ENCODE peak calls at places on chromosomes 11 and 22, in ten cellular contexts. One of them, this sample, is unnamed.

GRCh38 chr22:20488946-20489345 is 6.6 kb downstream of the KLHL22 start:
- ATAC-seq in heart left ventricle: no peak
- ATAC-seq in aorta: no peak
- ATAC-seq in pancreas: no peak
- ATAC-seq in sciatic nerve: no peak
- ATAC-seq in Right ventricle myocardium superior: no peak
- ATAC-seq in psoas muscle: no peak
- ATAC-seq in activated T-cell treated with anti-CD3 and anti-CD28 coated beads, Interleukin-2, amount 50 U/mL, for 4 hours: no peak
- ATAC-seq in stimulated activated memory B cell treated with anti-CD40 and anti-IgM and Interleukin-4, amounts not matched to agents 10 μg/mL and 1 μg/mL and 100 μg/mL, for 72 hours: no peak
- ATAC-seq in upper lobe of right lung: no peak
- ATAC-seq in this sample: no peak

GRCh38 chr11:65078151-65078550 is 5.7 kb downstream of the CDCA5 start:
- ATAC-seq in heart left ventricle: peak
- ATAC-seq in psoas muscle: peak
- ATAC-seq in stimulated activated memory B cell treated with anti-CD40 and anti-IgM and Interleukin-4, amounts not matched to agents 10 μg/mL and 1 μg/mL and 100 μg/mL, for 72 hours: peak
- ATAC-seq in Right ventricle myocardium superior: peak
- ATAC-seq in pancreas: peak
- ATAC-seq in sciatic nerve: no peak
- ATAC-seq in upper lobe of right lung: peak
- ATAC-seq in aorta: peak
- ATAC-seq in activated T-cell treated with anti-CD3 and anti-CD28 coated beads, Interleukin-2, amount 50 U/mL, for 4 hours: peak
- ATAC-seq in this sample: no peak

GRCh38 chr11:102367364-102367763 is 20.4 kb downstream of the BIRC2 start:
- ATAC-seq in sciatic nerve: no peak
- ATAC-seq in stimulated activated memory B cell treated with anti-CD40 and anti-IgM and Interleukin-4, amounts not matched to agents 10 μg/mL and 1 μg/mL and 100 μg/mL, for 72 hours: no peak
- ATAC-seq in activated T-cell treated with anti-CD3 and anti-CD28 coated beads, Interleukin-2, amount 50 U/mL, for 4 hours: peak
- ATAC-seq in Right ventricle myocardium superior: peak
- ATAC-seq in aorta: no peak
- ATAC-seq in psoas muscle: no peak
- ATAC-seq in heart left ventricle: no peak
- ATAC-seq in upper lobe of right lung: no peak
- ATAC-seq in pancreas: peak
- ATAC-seq in this sample: no peak

GRCh38 chr11:73757598-73757997 is 3.3 kb downstream of the RAB6A start:
- ATAC-seq in upper lobe of right lung: no peak
- ATAC-seq in stimulated activated memory B cell treated with anti-CD40 and anti-IgM and Interleukin-4, amounts not matched to agents 10 μg/mL and 1 μg/mL and 100 μg/mL, for 72 hours: no peak
- ATAC-seq in activated T-cell treated with anti-CD3 and anti-CD28 coated beads, Interleukin-2, amount 50 U/mL, for 4 hours: no peak
- ATAC-seq in aorta: no peak
- ATAC-seq in psoas muscle: no peak
- ATAC-seq in Right ventricle myocardium superior: no peak
- ATAC-seq in heart left ventricle: no peak
- ATAC-seq in pancreas: no peak
- ATAC-seq in sciatic nerve: no peak
- ATAC-seq in this sample: no peak

GRCh38 chr22:47001288-47001687 is 238.8 kb downstream of the TBC1D22A start:
- ATAC-seq in aorta: no peak
- ATAC-seq in pancreas: no peak
- ATAC-seq in upper lobe of right lung: no peak
- ATAC-seq in sciatic nerve: no peak
- ATAC-seq in activated T-cell treated with anti-CD3 and anti-CD28 coated beads, Interleukin-2, amount 50 U/mL, for 4 hours: no peak
- ATAC-seq in stimulated activated memory B cell treated with anti-CD40 and anti-IgM and Interleukin-4, amounts not matched to agents 10 μg/mL and 1 μg/mL and 100 μg/mL, for 72 hours: peak
- ATAC-seq in psoas muscle: no peak
- ATAC-seq in heart left ventricle: no peak
- ATAC-seq in Right ventricle myocardium superior: no peak
- ATAC-seq in this sample: no peak

GRCh38 chr11:67561971-67562560 is 21.5 kb upstream of the GSTP1 start:
- ATAC-seq in Right ventricle myocardium superior: no peak
- ATAC-seq in heart left ventricle: no peak
- ATAC-seq in activated T-cell treated with anti-CD3 and anti-CD28 coated beads, Interleukin-2, amount 50 U/mL, for 4 hours: peak
- ATAC-seq in psoas muscle: no peak
- ATAC-seq in pancreas: no peak
- ATAC-seq in sciatic nerve: no peak
- ATAC-seq in upper lobe of right lung: no peak
- ATAC-seq in aorta: no peak
- ATAC-seq in stimulated activated memory B cell treated with anti-CD40 and anti-IgM and Interleukin-4, amounts not matched to agents 10 μg/mL and 1 μg/mL and 100 μg/mL, for 72 hours: peak
- ATAC-seq in this sample: no peak

GRCh38 chr22:42287174-42287890 is 16.9 kb upstream of the TCF20 start:
- ATAC-seq in stimulated activated memory B cell treated with anti-CD40 and anti-IgM and Interleukin-4, amounts not matched to agents 10 μg/mL and 1 μg/mL and 100 μg/mL, for 72 hours: no peak
- ATAC-seq in Right ventricle myocardium superior: no peak
- ATAC-seq in heart left ventricle: no peak
- ATAC-seq in sciatic nerve: no peak
- ATAC-seq in pancreas: no peak
- ATAC-seq in aorta: no peak
- ATAC-seq in upper lobe of right lung: no peak
- ATAC-seq in psoas muscle: no peak
- ATAC-seq in activated T-cell treated with anti-CD3 and anti-CD28 coated beads, Interleukin-2, amount 50 U/mL, for 4 hours: no peak
- ATAC-seq in this sample: no peak

GRCh38 chr11:126431401-126432064 is 76.0 kb downstream of the ST3GAL4 start:
- ATAC-seq in aorta: peak
- ATAC-seq in psoas muscle: peak
- ATAC-seq in upper lobe of right lung: peak
- ATAC-seq in stimulated activated memory B cell treated with anti-CD40 and anti-IgM and Interleukin-4, amounts not matched to agents 10 μg/mL and 1 μg/mL and 100 μg/mL, for 72 hours: no peak
- ATAC-seq in pancreas: peak
- ATAC-seq in sciatic nerve: peak
- ATAC-seq in activated T-cell treated with anti-CD3 and anti-CD28 coated beads, Interleukin-2, amount 50 U/mL, for 4 hours: no peak
- ATAC-seq in heart left ventricle: peak
- ATAC-seq in Right ventricle myocardium superior: peak
- ATAC-seq in this sample: peak

GRCh38 chr11:2419638-2420501 is 19.3 kb downstream of the TSSC4 start:
- ATAC-seq in psoas muscle: peak
- ATAC-seq in Right ventricle myocardium superior: peak
- ATAC-seq in stimulated activated memory B cell treated with anti-CD40 and anti-IgM and Interleukin-4, amounts not matched to agents 10 μg/mL and 1 μg/mL and 100 μg/mL, for 72 hours: no peak
- ATAC-seq in pancreas: peak
- ATAC-seq in upper lobe of right lung: peak
- ATAC-seq in aorta: peak
- ATAC-seq in sciatic nerve: peak
- ATAC-seq in activated T-cell treated with anti-CD3 and anti-CD28 coated beads, Interleukin-2, amount 50 U/mL, for 4 hours: no peak
- ATAC-seq in heart left ventricle: peak
- ATAC-seq in this sample: peak

GRCh38 chr11:3203221-3204043 is 15.2 kb downstream of the MRGPRG start:
- ATAC-seq in stimulated activated memory B cell treated with anti-CD40 and anti-IgM and Interleukin-4, amounts not matched to agents 10 μg/mL and 1 μg/mL and 100 μg/mL, for 72 hours: no peak
- ATAC-seq in sciatic nerve: no peak
- ATAC-seq in aorta: no peak
- ATAC-seq in Right ventricle myocardium superior: peak
- ATAC-seq in upper lobe of right lung: peak
- ATAC-seq in heart left ventricle: peak
- ATAC-seq in psoas muscle: peak
- ATAC-seq in pancreas: peak
- ATAC-seq in activated T-cell treated with anti-CD3 and anti-CD28 coated beads, Interleukin-2, amount 50 U/mL, for 4 hours: no peak
- ATAC-seq in this sample: peak

GRCh38 chr22:31861226-31861840 is 83.0 kb upstream of the YWHAH start:
- ATAC-seq in aorta: no peak
- ATAC-seq in pancreas: no peak
- ATAC-seq in upper lobe of right lung: no peak
- ATAC-seq in Right ventricle myocardium superior: no peak
- ATAC-seq in stimulated activated memory B cell treated with anti-CD40 and anti-IgM and Interleukin-4, amounts not matched to agents 10 μg/mL and 1 μg/mL and 100 μg/mL, for 72 hours: no peak
- ATAC-seq in activated T-cell treated with anti-CD3 and anti-CD28 coated beads, Interleukin-2, amount 50 U/mL, for 4 hours: peak
- ATAC-seq in sciatic nerve: no peak
- ATAC-seq in psoas muscle: no peak
- ATAC-seq in heart left ventricle: no peak
- ATAC-seq in this sample: no peak

GRCh38 chr11:66116576-66117361 is 46.7 kb downstream of the PACS1 start:
- ATAC-seq in pancreas: no peak
- ATAC-seq in sciatic nerve: no peak
- ATAC-seq in stimulated activated memory B cell treated with anti-CD40 and anti-IgM and Interleukin-4, amounts not matched to agents 10 μg/mL and 1 μg/mL and 100 μg/mL, for 72 hours: no peak
- ATAC-seq in activated T-cell treated with anti-CD3 and anti-CD28 coated beads, Interleukin-2, amount 50 U/mL, for 4 hours: no peak
- ATAC-seq in heart left ventricle: no peak
- ATAC-seq in psoas muscle: no peak
- ATAC-seq in Right ventricle myocardium superior: no peak
- ATAC-seq in upper lobe of right lung: no peak
- ATAC-seq in aorta: no peak
- ATAC-seq in this sample: no peak

GRCh38 chr11:22703040-22703439 is 36.6 kb downstream of the GAS2 start:
- ATAC-seq in aorta: no peak
- ATAC-seq in Right ventricle myocardium superior: peak
- ATAC-seq in stimulated activated memory B cell treated with anti-CD40 and anti-IgM and Interleukin-4, amounts not matched to agents 10 μg/mL and 1 μg/mL and 100 μg/mL, for 72 hours: no peak
- ATAC-seq in heart left ventricle: peak
- ATAC-seq in activated T-cell treated with anti-CD3 and anti-CD28 coated beads, Interleukin-2, amount 50 U/mL, for 4 hours: peak
- ATAC-seq in sciatic nerve: no peak
- ATAC-seq in pancreas: peak
- ATAC-seq in upper lobe of right lung: peak
- ATAC-seq in psoas muscle: peak
- ATAC-seq in this sample: no peak

GRCh38 chr11:17798716-17799115 is 64.1 kb downstream of the KCNC1 start:
- ATAC-seq in activated T-cell treated with anti-CD3 and anti-CD28 coated beads, Interleukin-2, amount 50 U/mL, for 4 hours: no peak
- ATAC-seq in sciatic nerve: no peak
- ATAC-seq in aorta: no peak
- ATAC-seq in upper lobe of right lung: no peak
- ATAC-seq in Right ventricle myocardium superior: peak
- ATAC-seq in psoas muscle: peak
- ATAC-seq in heart left ventricle: peak
- ATAC-seq in stimulated activated memory B cell treated with anti-CD40 and anti-IgM and Interleukin-4, amounts not matched to agents 10 μg/mL and 1 μg/mL and 100 μg/mL, for 72 hours: no peak
- ATAC-seq in pancreas: no peak
- ATAC-seq in this sample: no peak

GRCh38 chr11:112172362-112172994 is 2.8 kb upstream of the BCO2 start:
- ATAC-seq in activated T-cell treated with anti-CD3 and anti-CD28 coated beads, Interleukin-2, amount 50 U/mL, for 4 hours: peak
- ATAC-seq in upper lobe of right lung: no peak
- ATAC-seq in sciatic nerve: no peak
- ATAC-seq in heart left ventricle: no peak
- ATAC-seq in Right ventricle myocardium superior: no peak
- ATAC-seq in psoas muscle: no peak
- ATAC-seq in aorta: no peak
- ATAC-seq in stimulated activated memory B cell treated with anti-CD40 and anti-IgM and Interleukin-4, amounts not matched to agents 10 μg/mL and 1 μg/mL and 100 μg/mL, for 72 hours: no peak
- ATAC-seq in pancreas: no peak
- ATAC-seq in this sample: no peak

GRCh38 chr22:33380789-33381530 is 322.8 kb upstream of the SYN3 start:
- ATAC-seq in upper lobe of right lung: no peak
- ATAC-seq in activated T-cell treated with anti-CD3 and anti-CD28 coated beads, Interleukin-2, amount 50 U/mL, for 4 hours: no peak
- ATAC-seq in sciatic nerve: no peak
- ATAC-seq in pancreas: peak
- ATAC-seq in Right ventricle myocardium superior: no peak
- ATAC-seq in heart left ventricle: no peak
- ATAC-seq in psoas muscle: no peak
- ATAC-seq in aorta: no peak
- ATAC-seq in stimulated activated memory B cell treated with anti-CD40 and anti-IgM and Interleukin-4, amounts not matched to agents 10 μg/mL and 1 μg/mL and 100 μg/mL, for 72 hours: peak
- ATAC-seq in this sample: no peak

GRCh38 chr11:15307600-15307999 is 192.9 kb downstream of the INSC start:
- ATAC-seq in upper lobe of right lung: no peak
- ATAC-seq in sciatic nerve: no peak
- ATAC-seq in activated T-cell treated with anti-CD3 and anti-CD28 coated beads, Interleukin-2, amount 50 U/mL, for 4 hours: no peak
- ATAC-seq in heart left ventricle: no peak
- ATAC-seq in pancreas: no peak
- ATAC-seq in stimulated activated memory B cell treated with anti-CD40 and anti-IgM and Interleukin-4, amounts not matched to agents 10 μg/mL and 1 μg/mL and 100 μg/mL, for 72 hours: no peak
- ATAC-seq in Right ventricle myocardium superior: no peak
- ATAC-seq in psoas muscle: no peak
- ATAC-seq in aorta: no peak
- ATAC-seq in this sample: no peak

GRCh38 chr22:50112151-50113118 is 22.6 kb downstream of the MOV10L1 start:
- ATAC-seq in stimulated activated memory B cell treated with anti-CD40 and anti-IgM and Interleukin-4, amounts not matched to agents 10 μg/mL and 1 μg/mL and 100 μg/mL, for 72 hours: no peak
- ATAC-seq in upper lobe of right lung: peak
- ATAC-seq in sciatic nerve: no peak
- ATAC-seq in psoas muscle: no peak
- ATAC-seq in Right ventricle myocardium superior: no peak
- ATAC-seq in aorta: peak
- ATAC-seq in activated T-cell treated with anti-CD3 and anti-CD28 coated beads, Interleukin-2, amount 50 U/mL, for 4 hours: peak
- ATAC-seq in pancreas: peak
- ATAC-seq in heart left ventricle: peak
- ATAC-seq in this sample: no peak

GRCh38 chr11:73528420-73528819 is 69.5 kb downstream of the FAM168A start:
- ATAC-seq in upper lobe of right lung: peak
- ATAC-seq in heart left ventricle: peak
- ATAC-seq in sciatic nerve: peak
- ATAC-seq in aorta: no peak
- ATAC-seq in stimulated activated memory B cell treated with anti-CD40 and anti-IgM and Interleukin-4, amounts not matched to agents 10 μg/mL and 1 μg/mL and 100 μg/mL, for 72 hours: no peak
- ATAC-seq in psoas muscle: no peak
- ATAC-seq in activated T-cell treated with anti-CD3 and anti-CD28 coated beads, Interleukin-2, amount 50 U/mL, for 4 hours: no peak
- ATAC-seq in Right ventricle myocardium superior: peak
- ATAC-seq in pancreas: peak
- ATAC-seq in this sample: no peak

GRCh38 chr11:47414685-47415070 is 6.3 kb downstream of the SLC39A13 start:
- ATAC-seq in Right ventricle myocardium superior: no peak
- ATAC-seq in psoas muscle: no peak
- ATAC-seq in aorta: no peak
- ATAC-seq in stimulated activated memory B cell treated with anti-CD40 and anti-IgM and Interleukin-4, amounts not matched to agents 10 μg/mL and 1 μg/mL and 100 μg/mL, for 72 hours: peak
- ATAC-seq in heart left ventricle: no peak
- ATAC-seq in upper lobe of right lung: no peak
- ATAC-seq in activated T-cell treated with anti-CD3 and anti-CD28 coated beads, Interleukin-2, amount 50 U/mL, for 4 hours: no peak
- ATAC-seq in sciatic nerve: no peak
- ATAC-seq in pancreas: no peak
- ATAC-seq in this sample: no peak

GRCh38 chr11:66311470-66311964 is 5.3 kb downstream of the CD248 start:
- ATAC-seq in activated T-cell treated with anti-CD3 and anti-CD28 coated beads, Interleukin-2, amount 50 U/mL, for 4 hours: no peak
- ATAC-seq in heart left ventricle: no peak
- ATAC-seq in stimulated activated memory B cell treated with anti-CD40 and anti-IgM and Interleukin-4, amounts not matched to agents 10 μg/mL and 1 μg/mL and 100 μg/mL, for 72 hours: no peak
- ATAC-seq in Right ventricle myocardium superior: no peak
- ATAC-seq in pancreas: no peak
- ATAC-seq in aorta: no peak
- ATAC-seq in sciatic nerve: no peak
- ATAC-seq in upper lobe of right lung: no peak
- ATAC-seq in psoas muscle: no peak
- ATAC-seq in this sample: no peak

This sample was measured in gastroesophageal sphincter.